ENCODE peak calls at places on chromosome 6, in five cellular contexts. One of them, this sample, is unnamed.

GRCh38 chr6:56852249-56852606 is 102.7 kb upstream of the BEND6 start:
- DNase-seq in colonic mucosa: no peak
- DNase-seq in AG04450: no peak
- DNase-seq in GM23338: no peak
- DNase-seq in fibroblast of the aortic adventitia: no peak
- DNase-seq in this sample: no peak

GRCh38 chr6:1618305-1619105 is 8.8 kb downstream of the FOXC1 start:
- DNase-seq in GM23338: peak; percentile 39
- DNase-seq in fibroblast of the aortic adventitia: peak; percentile 63
- DNase-seq in colonic mucosa: no peak
- DNase-seq in AG04450: no peak
- DNase-seq in this sample: no peak

GRCh38 chr6:13194852-13195251 is 133.5 kb downstream of the TBC1D7 start:
- DNase-seq in fibroblast of the aortic adventitia: peak; percentile 71
- DNase-seq in colonic mucosa: peak; percentile 32
- DNase-seq in GM23338: peak; percentile 80
- DNase-seq in AG04450: peak; percentile 37
- DNase-seq in this sample: peak; percentile 10

GRCh38 chr6:6788394-6789020 is 200.0 kb downstream of the LY86 start:
- DNase-seq in AG04450: no peak
- DNase-seq in GM23338: peak; percentile 66
- DNase-seq in fibroblast of the aortic adventitia: no peak
- DNase-seq in colonic mucosa: peak; percentile 55
- DNase-seq in this sample: no peak

GRCh38 chr6:74713941-74714340 is 491.9 kb downstream of the COL12A1 start:
- DNase-seq in fibroblast of the aortic adventitia: peak; percentile 8
- DNase-seq in AG04450: no peak
- DNase-seq in colonic mucosa: no peak
- DNase-seq in GM23338: no peak
- DNase-seq in this sample: no peak

GRCh38 chr6:167679791-167680604 is 146.7 kb upstream of the AFDN start:
- DNase-seq in AG04450: no peak
- DNase-seq in GM23338: no peak
- DNase-seq in colonic mucosa: no peak
- DNase-seq in fibroblast of the aortic adventitia: no peak
- DNase-seq in this sample: no peak

GRCh38 chr6:152750694-152751093 is at the start of gene VIP:
- DNase-seq in colonic mucosa: no peak
- DNase-seq in AG04450: no peak
- DNase-seq in GM23338: peak; percentile 90
- DNase-seq in fibroblast of the aortic adventitia: peak; percentile 55
- DNase-seq in this sample: no peak

GRCh38 chr6:100132005-100132404 is 138.0 kb upstream of the MCHR2 start:
- DNase-seq in GM23338: no peak
- DNase-seq in colonic mucosa: no peak
- DNase-seq in AG04450: no peak
- DNase-seq in fibroblast of the aortic adventitia: no peak
- DNase-seq in this sample: no peak

GRCh38 chr6:137830562-137830961 is 36.5 kb upstream of the TNFAIP3 start:
- DNase-seq in fibroblast of the aortic adventitia: peak; percentile 74
- DNase-seq in AG04450: no peak
- DNase-seq in GM23338: no peak
- DNase-seq in colonic mucosa: no peak
- DNase-seq in this sample: no peak

GRCh38 chr6:41181566-41181965 is 18.6 kb upstream of the TREM2 start:
- DNase-seq in colonic mucosa: no peak
- DNase-seq in AG04450: no peak
- DNase-seq in fibroblast of the aortic adventitia: no peak
- DNase-seq in GM23338: no peak
- DNase-seq in this sample: no peak

GRCh38 chr6:163759542-163759941 is 345.0 kb downstream of the QKI start:
- DNase-seq in GM23338: no peak
- DNase-seq in colonic mucosa: no peak
- DNase-seq in AG04450: no peak
- DNase-seq in fibroblast of the aortic adventitia: no peak
- DNase-seq in this sample: peak; percentile 27

GRCh38 chr6:12222405-12223366 is 67.5 kb upstream of the EDN1 start:
- DNase-seq in AG04450: no peak
- DNase-seq in GM23338: peak; percentile 4
- DNase-seq in fibroblast of the aortic adventitia: no peak
- DNase-seq in colonic mucosa: no peak
- DNase-seq in this sample: no peak

GRCh38 chr6:154865291-154865690 is 129.8 kb upstream of the TIAM2 start:
- DNase-seq in AG04450: no peak
- DNase-seq in GM23338: no peak
- DNase-seq in fibroblast of the aortic adventitia: no peak
- DNase-seq in colonic mucosa: no peak
- DNase-seq in this sample: no peak

GRCh38 chr6:138291849-138292181 is 73.5 kb upstream of the PBOV1 start:
- DNase-seq in GM23338: peak; percentile 17
- DNase-seq in colonic mucosa: no peak
- DNase-seq in AG04450: no peak
- DNase-seq in fibroblast of the aortic adventitia: no peak
- DNase-seq in this sample: no peak

GRCh38 chr6:130598021-130598989 is 228.9 kb upstream of the SMLR1 start:
- DNase-seq in AG04450: no peak
- DNase-seq in fibroblast of the aortic adventitia: peak; percentile 88
- DNase-seq in GM23338: no peak
- DNase-seq in colonic mucosa: no peak
- DNase-seq in this sample: no peak

GRCh38 chr6:143405381-143406154 is 44.9 kb downstream of the ADAT2 start:
- DNase-seq in GM23338: no peak
- DNase-seq in colonic mucosa: no peak
- DNase-seq in AG04450: no peak
- DNase-seq in fibroblast of the aortic adventitia: peak; percentile 60
- DNase-seq in this sample: no peak

GRCh38 chr6:68025764-68026163 is 609.3 kb upstream of the ADGRB3 start:
- DNase-seq in GM23338: no peak
- DNase-seq in fibroblast of the aortic adventitia: no peak
- DNase-seq in colonic mucosa: no peak
- DNase-seq in AG04450: no peak
- DNase-seq in this sample: no peak

GRCh38 chr6:126335210-126335609 is 4.7 kb upstream of the CENPW start:
- DNase-seq in colonic mucosa: no peak
- DNase-seq in GM23338: peak; percentile 59
- DNase-seq in AG04450: no peak
- DNase-seq in fibroblast of the aortic adventitia: no peak
- DNase-seq in this sample: no peak

GRCh38 chr6:134468633-134469032 is 150.7 kb upstream of the SGK1 start:
- DNase-seq in colonic mucosa: no peak
- DNase-seq in AG04450: no peak
- DNase-seq in fibroblast of the aortic adventitia: no peak
- DNase-seq in GM23338: no peak
- DNase-seq in this sample: no peak

DNA sequence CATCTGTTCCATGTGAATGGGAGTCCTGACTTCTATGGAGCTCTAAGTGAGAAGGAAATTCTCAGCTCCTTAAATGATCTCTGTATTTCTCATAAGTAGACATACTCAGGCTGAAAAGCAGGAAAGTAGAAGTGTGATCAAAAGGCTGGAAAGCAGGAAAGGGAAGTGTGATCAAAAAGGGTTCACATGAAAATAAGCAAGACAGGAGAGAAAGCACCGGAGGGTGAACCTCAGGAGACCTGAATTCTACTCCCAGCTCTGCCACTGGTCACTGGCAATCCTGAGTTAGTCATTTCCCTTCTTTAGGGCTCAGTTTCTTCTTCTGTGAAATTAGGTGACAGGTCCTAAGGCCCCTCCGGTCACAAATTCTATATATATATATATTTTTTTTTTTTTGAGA is 55.5 kb upstream of the TRERF1 start:
- DNase-seq in AG04450: no peak
- DNase-seq in GM23338: no peak
- DNase-seq in fibroblast of the aortic adventitia: no peak
- DNase-seq in colonic mucosa: no peak
- DNase-seq in this sample: no peak
- TF ChIP-seq CTCF in AG04450: no peak
- TF ChIP-seq CTCF in GM23338: no peak
- TF ChIP-seq CTCF in fibroblast of the aortic adventitia: no peak
- TF ChIP-seq CTCF in colonic mucosa: no peak
- TF ChIP-seq CTCF in this sample: no peak

DNA sequence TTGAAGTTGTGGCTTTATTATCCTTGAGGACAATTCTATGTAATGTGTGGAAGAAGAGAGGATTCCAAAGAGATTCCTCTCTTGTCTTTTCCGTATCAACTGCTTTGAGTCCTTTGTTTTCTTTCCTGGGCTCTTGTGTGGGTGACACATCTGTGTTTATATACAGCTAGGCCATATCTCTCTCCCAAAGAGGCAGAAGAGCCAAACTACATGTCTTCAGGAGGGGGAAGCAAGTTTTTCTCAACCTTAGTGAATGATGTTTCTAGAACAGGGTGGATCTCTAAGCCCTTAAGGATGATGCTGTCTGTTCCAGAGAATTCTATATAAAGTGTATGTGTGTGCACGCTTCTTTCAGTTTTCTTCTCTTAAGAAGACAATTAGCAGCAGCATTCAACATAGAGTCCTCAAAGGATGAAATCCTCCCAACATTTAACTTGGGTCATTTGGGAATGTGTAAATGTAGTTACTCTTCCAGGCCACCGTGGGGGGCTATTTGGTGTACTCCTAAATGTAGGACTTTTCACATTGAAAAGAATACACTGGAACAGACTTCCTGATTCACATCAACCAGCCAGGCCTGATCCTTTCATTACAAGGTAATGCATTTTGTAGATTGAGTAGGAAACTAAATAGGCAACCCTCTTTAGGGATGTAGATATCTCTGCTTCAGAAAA is 92.8 kb upstream of the EEF1E1 start:
- DNase-seq in AG04450: no peak
- DNase-seq in fibroblast of the aortic adventitia: no peak
- DNase-seq in colonic mucosa: no peak
- DNase-seq in GM23338: peak; percentile 86
- DNase-seq in this sample: no peak
- H3K4me3 ChIP-seq in AG04450: no peak overlapping the region
- H3K4me3 ChIP-seq in fibroblast of the aortic adventitia: no peak overlapping the region
- H3K4me3 ChIP-seq in colonic mucosa: no peak overlapping the region
- H3K4me3 ChIP-seq in GM23338: no peak overlapping the region
- H3K4me3 ChIP-seq in this sample: no peak overlapping the region

DNA sequence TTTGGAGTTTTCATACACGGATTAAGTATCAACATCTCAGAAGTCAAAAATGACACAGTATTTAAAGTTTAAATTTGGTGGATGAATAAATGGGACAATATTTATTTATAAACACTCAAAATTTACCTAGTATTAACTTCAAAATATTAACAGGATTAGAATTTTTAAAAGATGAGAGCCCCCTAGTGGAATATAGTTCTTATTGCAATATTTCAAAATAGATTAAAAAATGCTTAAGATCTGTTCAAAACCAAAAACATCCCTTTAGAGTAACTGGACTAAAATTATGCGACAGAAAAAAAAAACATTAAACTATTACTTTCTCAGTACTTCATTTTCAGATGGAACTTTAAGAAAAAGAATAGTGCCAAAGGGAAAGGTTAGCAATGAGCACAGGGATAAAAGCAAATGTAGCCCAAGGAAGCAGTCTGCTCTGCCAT is 56.6 kb downstream of the SNX14 start:
- DNase-seq in GM23338: no peak
- DNase-seq in fibroblast of the aortic adventitia: peak; percentile 48
- DNase-seq in colonic mucosa: no peak
- DNase-seq in AG04450: no peak
- DNase-seq in this sample: no peak
- TF ChIP-seq CTCF in GM23338: no peak
- TF ChIP-seq CTCF in fibroblast of the aortic adventitia: peak; percentile 43
- TF ChIP-seq CTCF in colonic mucosa: peak; percentile 52
- TF ChIP-seq CTCF in AG04450: peak; percentile 42
- TF ChIP-seq CTCF in this sample: no peak

GRCh38 chr6:10422282-10423034 is 7.6 kb upstream of the TFAP2A start:
- DNase-seq in fibroblast of the aortic adventitia: no peak
- DNase-seq in colonic mucosa: no peak
- DNase-seq in AG04450: no peak
- DNase-seq in GM23338: no peak
- DNase-seq in this sample: no peak

GRCh38 chr6:10425973-10426780 is 11.3 kb upstream of the TFAP2A start:
- DNase-seq in colonic mucosa: no peak
- DNase-seq in AG04450: no peak
- DNase-seq in GM23338: peak; percentile 72
- DNase-seq in fibroblast of the aortic adventitia: no peak
- DNase-seq in this sample: no peak

GRCh38 chr6:10426781-10427279 is 12.0 kb upstream of the TFAP2A start:
- DNase-seq in fibroblast of the aortic adventitia: no peak
- DNase-seq in GM23338: no peak
- DNase-seq in colonic mucosa: no peak
- DNase-seq in AG04450: no peak
- DNase-seq in this sample: no peak

GRCh38 chr6:10424005-10424404 is 9.1 kb upstream of the TFAP2A start:
- DNase-seq in colonic mucosa: no peak
- DNase-seq in AG04450: no peak
- DNase-seq in fibroblast of the aortic adventitia: no peak
- DNase-seq in GM23338: peak; percentile 68
- DNase-seq in this sample: no peak

GRCh38 chr6:10425177-10425972 is 10.5 kb upstream of the TFAP2A start:
- DNase-seq in fibroblast of the aortic adventitia: no peak
- DNase-seq in AG04450: no peak
- DNase-seq in GM23338: peak; percentile 62
- DNase-seq in colonic mucosa: no peak
- DNase-seq in this sample: no peak
- H3K4me3 ChIP-seq in fibroblast of the aortic adventitia: peak overlapping the region; percentile 58
- H3K4me3 ChIP-seq in AG04450: peak overlapping the region; percentile 54
- H3K4me3 ChIP-seq in GM23338: peak overlapping the region; percentile 55
- H3K4me3 ChIP-seq in colonic mucosa: peak overlapping the region; percentile 47
- H3K4me3 ChIP-seq in this sample: peak overlapping the region; percentile 60

This sample was measured in epithelial cell of proximal tubule.